ENCODE peak calls at places on chromosome 4, in nine cellular contexts. O, C, U, D, Q, L, G, X and N are unnamed samples. For H3K9me3, the result is how much of the 10 kb centered on the place peaks cover.

GRCh38 chr4:48635980-48636379 is 144.1 kb downstream of the FRYL start:
- DNase-seq in O (no peak), C (no peak), U (no peak), D (no peak), Q (no peak), L (no peak), G (no peak), X (no peak), N (no peak)

GRCh38 chr4:52577285-52577968 is 81.7 kb downstream of the USP46 start:
- DNase-seq in O (no peak), C (no peak), U (no peak), D (no peak), Q (no peak), L (no peak), G (no peak), X (no peak), N (no peak)

GRCh38 chr4:84258905-84259830 is 239.9 kb downstream of the NKX6-1 start:
- DNase-seq in O (no peak), C (peak), U (no peak), D (peak), Q (no peak), L (no peak), G (no peak), X (peak), N (no peak)

GRCh38 chr4:159142254-159142653 is 39.4 kb downstream of the RAPGEF2 start:
- DNase-seq in O (no peak), C (no peak), U (no peak), D (no peak), Q (no peak), L (no peak), G (no peak), X (no peak), N (no peak)

GRCh38 chr4:101857176-101857575 is 66.6 kb downstream of the BANK1 start:
- DNase-seq in O (no peak), C (no peak), U (no peak), D (no peak), Q (no peak), L (no peak), G (no peak), X (no peak), N (no peak)

GRCh38 chr4:36290641-36291040 is 9.2 kb downstream of the DTHD1 start:
- DNase-seq in O (no peak), C (no peak), U (no peak), D (no peak), Q (no peak), L (no peak), G (no peak), X (peak), N (no peak)

GRCh38 chr4:82431026-82431745 is 796 bp downstream of the ENOPH1 start:
- DNase-seq in O (peak), C (no peak), U (peak), D (peak), Q (peak), L (peak), G (no peak), X (peak), N (no peak)

GRCh38 chr4:38013461-38014366 is 53.5 kb downstream of the PTTG2 start:
- DNase-seq in O (peak), C (peak), U (peak), D (no peak), Q (no peak), L (peak), G (peak), X (no peak), N (no peak)

GRCh38 chr4:180695851-180696250 is 1547.4 kb upstream of the TENM3 start:
- DNase-seq in O (no peak), C (no peak), U (no peak), D (no peak), Q (no peak), L (no peak), G (no peak), X (no peak), N (peak)

GRCh38 chr4:114005569-114006442 is 26.4 kb upstream of the ARSJ start:
- DNase-seq in O (no peak), C (no peak), U (no peak), D (no peak), Q (no peak), L (no peak), G (no peak), X (no peak), N (peak)

GRCh38 chr4:7027913-7028312 is 15.3 kb upstream of the TADA2B start:
- DNase-seq in O (no peak), C (no peak), U (no peak), D (no peak), Q (no peak), L (no peak), G (no peak), X (no peak), N (no peak)

GRCh38 chr4:1472911-1473518 is 66.8 kb upstream of the NKX1-1 start:
- DNase-seq in O (peak), C (no peak), U (no peak), D (no peak), Q (peak), L (no peak), G (peak), X (no peak), N (no peak)

GRCh38 chr4:1245481-1246051 is 3.4 kb downstream of the CTBP1 start:
- DNase-seq in O (peak), C (no peak), U (peak), D (no peak), Q (no peak), L (no peak), G (no peak), X (no peak), N (no peak)

GRCh38 chr4:1933700-1934099 is 62.5 kb downstream of the NSD2 start:
- DNase-seq in O (no peak), C (no peak), U (peak), D (no peak), Q (no peak), L (no peak), G (no peak), X (no peak), N (no peak)

GRCh38 chr4:121675715-121676114 is 21.1 kb downstream of the ANXA5 start:
- DNase-seq in O (no peak), C (no peak), U (no peak), D (no peak), Q (no peak), L (no peak), G (no peak), X (no peak), N (no peak)

GRCh38 chr4:12724520-12724919 is 759.6 kb downstream of the RAB28 start:
- DNase-seq in O (no peak), C (no peak), U (no peak), D (no peak), Q (no peak), L (no peak), G (no peak), X (no peak), N (no peak)

GRCh38 chr4:187685247-187685646 is 310.3 kb upstream of the ZFP42 start:
- DNase-seq in O (no peak), C (no peak), U (no peak), D (no peak), Q (no peak), L (no peak), G (no peak), X (no peak), N (no peak)

GRCh38 chr4:152476796-152477195 is 59.1 kb downstream of the FBXW7 start:
- DNase-seq in O (no peak), C (no peak), U (no peak), D (no peak), Q (no peak), L (no peak), G (no peak), X (no peak), N (no peak)

GRCh38 chr4:174579421-174579820 is 57.1 kb upstream of the HPGD start:
- DNase-seq in O (no peak), C (no peak), U (no peak), D (no peak), Q (no peak), L (no peak), G (no peak), X (no peak), N (no peak)

GRCh38 chr4:10821826-10822225 is 137.3 kb upstream of the CLNK start:
- DNase-seq in O (no peak), C (no peak), U (no peak), D (no peak), Q (no peak), L (no peak), G (no peak), X (no peak), N (no peak)

GRCh38 chr4:43277003-43277402 is 384.5 kb downstream of the GRXCR1 start:
- DNase-seq in O (no peak), C (no peak), U (no peak), D (no peak), Q (no peak), L (no peak), G (no peak), X (no peak), N (no peak)

GRCh38 chr4:17762705-17763104 is 18.7 kb downstream of the FAM184B start:
- DNase-seq in O (no peak), C (no peak), U (no peak), D (no peak), Q (no peak), L (no peak), G (no peak), X (no peak), N (peak)

GRCh38 chr4:25862411-25863346 is at the start of gene SEL1L3:
- DNase-seq in O (no peak), C (no peak), U (peak), D (peak), Q (peak), L (peak), G (peak), X (peak), N (no peak)

GRCh38 chr4:124640037-124640730 is 72.3 kb downstream of the ANKRD50 start:
- DNase-seq in O (no peak), C (peak), U (peak), D (no peak), Q (no peak), L (peak), G (no peak), X (peak), N (peak)

GRCh38 chr4:82230310-82230709 is 143.5 kb downstream of the HNRNPD start:
- DNase-seq in O (no peak), C (no peak), U (no peak), D (no peak), Q (no peak), L (no peak), G (no peak), X (no peak), N (no peak)

GRCh38 chr4:183355405-183355804 is 33.2 kb upstream of the CLDN24 start:
- DNase-seq in O (no peak), C (no peak), U (no peak), D (no peak), Q (no peak), L (no peak), G (no peak), X (peak), N (no peak)

GRCh38 chr4:82745173-82745842 is 53.3 kb downstream of the SCD5 start:
- DNase-seq in O (no peak), C (no peak), U (peak), D (no peak), Q (no peak), L (no peak), G (no peak), X (no peak), N (no peak)

GRCh38 chr4:89049853-89050252 is 7.1 kb downstream of the FAM13A start:
- DNase-seq in O (no peak), C (no peak), U (no peak), D (no peak), Q (no peak), L (no peak), G (no peak), X (no peak), N (no peak)

GRCh38 chr4:110287130-110287529 is 88.7 kb upstream of the ELOVL6 start:
- DNase-seq in O (no peak), C (peak), U (no peak), D (no peak), Q (no peak), L (no peak), G (no peak), X (peak), N (peak)

GRCh38 chr4:137307806-137308205 is 224.5 kb downstream of the PCDH18 start:
- DNase-seq in O (peak), C (no peak), U (no peak), D (no peak), Q (no peak), L (no peak), G (peak), X (no peak), N (no peak)

GRCh38 chr4:125323547-125324100 is 8.9 kb downstream of the FAT4 start:
- DNase-seq in O (no peak), C (no peak), U (no peak), D (no peak), Q (no peak), L (no peak), G (no peak), X (peak), N (no peak)

GRCh38 chr4:176404591-176404990 is 84.8 kb downstream of the SPCS3 start:
- DNase-seq in O (no peak), C (no peak), U (no peak), D (no peak), Q (no peak), L (no peak), G (no peak), X (no peak), N (no peak)

GRCh38 chr4:128338634-128339355 is 51.2 kb upstream of the PGRMC2 start:
- DNase-seq in O (no peak), C (no peak), U (no peak), D (no peak), Q (no peak), L (no peak), G (no peak), X (no peak), N (peak)

GRCh38 chr4:2834001-2834921 is 9.4 kb upstream of the ADD1 start:
- DNase-seq in O (peak), C (no peak), U (peak), D (no peak), Q (no peak), L (peak), G (no peak), X (no peak), N (no peak)

DNA sequence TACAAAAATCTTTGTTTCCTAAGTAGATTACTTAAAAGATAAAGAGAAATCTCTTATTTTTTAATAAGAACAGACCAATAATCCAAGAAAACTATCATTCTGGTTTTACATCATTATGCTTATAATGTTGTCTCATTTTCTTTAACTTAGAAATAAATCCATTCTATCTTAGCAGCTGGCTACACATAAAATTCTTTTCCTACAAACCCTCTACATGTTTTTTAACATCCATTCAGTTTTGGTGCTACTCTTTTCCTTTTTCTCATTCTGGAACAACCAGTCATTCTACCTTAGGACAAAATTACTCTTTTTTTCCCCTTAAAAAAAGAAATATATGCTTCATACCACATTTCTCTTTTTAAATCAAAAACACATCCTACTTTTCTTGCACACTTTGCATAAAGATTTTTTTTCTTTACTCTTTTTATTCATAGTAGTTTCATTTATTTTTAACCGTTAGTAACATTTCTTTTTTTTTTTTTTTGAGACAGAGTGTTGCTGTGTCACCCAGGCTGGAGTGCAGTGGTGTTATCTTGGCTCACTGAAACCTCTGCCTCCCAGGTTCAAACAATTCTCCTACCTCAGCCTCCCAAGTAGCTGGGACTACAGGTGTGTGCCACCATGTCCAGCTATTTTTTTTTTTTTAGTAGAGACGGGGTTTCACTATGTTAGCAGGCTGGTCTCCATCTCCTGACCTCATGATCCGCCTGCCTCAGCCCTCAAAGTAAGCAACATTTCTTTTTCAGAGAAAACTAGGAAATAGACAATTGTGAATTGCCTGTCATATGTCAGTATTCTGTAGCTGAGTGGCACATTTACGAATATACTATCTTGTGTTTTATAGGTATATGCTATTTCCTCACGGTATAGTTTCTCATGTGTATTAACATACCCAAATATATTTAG is 562.8 kb downstream of the ADGRL3 start:
- DNase-seq in O (no peak), C (no peak), U (no peak), D (no peak), Q (no peak), L (no peak), G (no peak), X (no peak), N (no peak)
- H3K9me3 ChIP-seq in O (under half), C (under half), U (under half), D (half or more), Q (under half), L (under half), G (under half), X (under half), N (under half)

DNA sequence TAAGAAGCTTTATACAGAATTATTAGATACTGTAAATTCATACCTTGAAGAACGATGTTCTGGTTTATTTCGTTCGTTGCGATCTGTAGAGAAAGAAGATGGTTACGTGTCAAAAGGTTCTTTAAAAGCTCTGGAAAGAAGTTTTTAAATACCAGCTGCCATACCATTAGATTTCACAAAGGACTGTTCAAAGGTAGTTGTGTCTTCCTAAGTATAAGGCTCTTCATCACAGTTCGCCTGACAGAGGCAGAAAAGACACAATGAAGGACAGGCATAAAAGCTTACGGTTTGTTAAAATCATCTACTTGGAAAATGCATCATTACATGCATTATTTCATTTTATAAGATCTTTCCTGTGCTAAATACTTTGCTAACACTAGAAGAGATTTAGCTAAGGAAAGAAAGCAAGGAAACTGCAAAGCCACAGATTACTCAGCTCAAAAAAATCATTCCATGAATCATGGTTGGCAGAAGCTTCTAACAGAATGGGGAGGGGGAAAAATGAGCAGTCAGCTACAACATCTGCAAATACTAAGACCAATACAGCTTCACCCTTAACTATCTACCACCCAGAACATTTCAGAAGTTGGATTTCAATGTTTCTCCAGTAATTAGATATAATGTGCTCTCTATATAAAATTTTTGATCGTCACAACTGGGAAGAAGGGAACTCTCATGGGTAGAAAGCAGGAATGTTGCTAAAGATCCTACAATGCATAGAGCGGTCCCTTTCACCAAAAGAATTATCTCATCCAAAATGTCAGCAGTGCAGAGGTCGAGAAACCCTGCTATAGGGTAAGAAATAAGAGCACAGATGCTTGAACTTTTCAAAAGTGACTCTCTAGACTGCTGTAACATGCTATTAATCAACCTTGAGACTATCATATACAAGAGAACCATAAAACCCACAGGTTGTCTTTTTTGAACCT is 50.7 kb upstream of the PRSS48 start:
- DNase-seq in O (no peak), C (peak), U (no peak), D (no peak), Q (no peak), L (no peak), G (no peak), X (no peak), N (peak)
- H3K9me3 ChIP-seq in O (under half), C (under half), U (under half), D (under half), Q (under half), L (under half), G (under half), X (under half), N (under half)

GRCh38 chr4:4439782-4440181 is 52.9 kb downstream of the NSG1 start:
- DNase-seq in O (no peak), C (no peak), U (no peak), D (no peak), Q (no peak), L (no peak), G (no peak), X (no peak), N (peak)
- H3K9me3 ChIP-seq in O (under half), C (under half), U (under half), D (under half), Q (under half), L (under half), G (under half), X (under half), N (under half)

GRCh38 chr4:213971-214370 is 89.7 kb downstream of the ZNF718 start:
- DNase-seq in O (no peak), C (no peak), U (no peak), D (no peak), Q (no peak), L (no peak), G (no peak), X (no peak), N (no peak)
- H3K9me3 ChIP-seq in O (under half), C (under half), U (under half), D (under half), Q (under half), L (under half), G (under half), X (under half), N (under half)

DNA sequence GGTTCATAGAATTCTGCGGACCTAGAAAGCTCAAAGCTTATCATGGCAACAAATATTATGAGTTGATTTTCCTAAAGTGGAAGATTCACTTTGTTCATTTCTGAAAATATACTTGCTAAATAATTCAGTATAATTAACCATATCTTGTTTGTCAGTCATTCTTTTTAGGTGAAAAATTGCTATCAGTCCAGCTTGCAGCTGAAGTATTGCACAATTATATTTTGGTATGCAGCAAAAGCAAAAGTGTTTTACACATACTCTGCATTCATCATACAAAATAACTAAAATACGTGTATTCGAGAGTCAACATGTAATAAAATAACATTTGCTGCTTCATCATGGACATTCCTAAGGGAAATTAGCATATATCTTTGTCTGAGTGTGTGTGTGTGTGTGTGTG is 24.8 kb downstream of the DKK2 start:
- DNase-seq in O (no peak), C (no peak), U (no peak), D (no peak), Q (no peak), L (no peak), G (no peak), X (no peak), N (no peak)
- H3K9me3 ChIP-seq in O (under half), C (under half), U (under half), D (under half), Q (under half), L (under half), G (under half), X (under half), N (under half)

GRCh38 chr4:165474784-165475705 is 96.2 kb downstream of the CPE start:
- DNase-seq in O (no peak), C (no peak), U (no peak), D (no peak), Q (no peak), L (no peak), G (no peak), X (no peak), N (no peak)
- H3K9me3 ChIP-seq in O (under half), C (under half), U (under half), D (under half), Q (under half), L (under half), G (under half), X (under half), N (under half)

GRCh38 chr4:30495261-30496050 is 224.7 kb upstream of the PCDH7 start:
- DNase-seq in O (no peak), C (no peak), U (no peak), D (no peak), Q (no peak), L (no peak), G (no peak), X (no peak), N (no peak)
- H3K9me3 ChIP-seq in O (under half), C (under half), U (under half), D (under half), Q (under half), L (under half), G (under half), X (under half), N (under half)

DNA sequence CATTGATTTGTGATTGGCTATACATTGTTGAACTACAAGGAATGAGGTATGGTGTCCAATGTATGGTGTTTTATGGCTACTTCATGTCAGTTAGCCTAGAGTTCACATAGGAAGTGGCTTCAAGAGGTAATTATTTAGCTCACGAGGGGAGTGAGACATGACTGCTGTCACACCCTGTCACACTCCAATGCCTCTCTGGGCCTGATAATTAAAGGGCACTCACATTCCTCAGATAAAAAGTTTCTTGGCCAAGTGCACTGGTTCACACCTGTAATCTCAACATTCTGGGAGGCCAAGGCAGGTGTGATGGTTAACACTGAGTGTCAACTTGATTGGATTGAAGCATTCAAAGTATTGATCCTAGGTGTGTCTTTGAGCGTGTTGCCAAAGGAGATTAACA is 65.0 kb upstream of the DDX60 start:
- DNase-seq in O (no peak), C (no peak), U (no peak), D (no peak), Q (no peak), L (no peak), G (no peak), X (peak), N (no peak)
- H3K9me3 ChIP-seq in O (under half), C (under half), U (under half), D (under half), Q (under half), L (under half), G (under half), X (under half), N (under half)